ENCODE peak calls at places on chromosome 15, in six cellular contexts. W is heart left ventricle, M is tibial artery, T is K562, I is OCI-LY7, O is endothelial cell of umbilical vein. X is an unnamed sample.

GRCh38 chr15:70517194-70517590 is 246.2 kb downstream of the UACA start:
- DNase-seq in W (no peak), M (no peak), T (no peak), I (no peak), O (no peak), X (no peak)

GRCh38 chr15:94576889-94577533 is 345.6 kb downstream of the MCTP2 start:
- DNase-seq in W (no peak), M (no peak), T (peak; percentile 52), I (peak; percentile 64), O (peak; percentile 28), X (no peak)

GRCh38 chr15:28082891-28083688 is 16.0 kb downstream of the OCA2 start:
- DNase-seq in W (no peak), M (no peak), T (no peak), I (no peak), O (no peak), X (no peak)

GRCh38 chr15:88246666-88247446 is 9.7 kb downstream of the NTRK3 start:
- DNase-seq in W (peak; percentile 80), M (peak; percentile 88), T (peak; percentile 81), I (peak; percentile 79), O (peak; percentile 50), X (no peak)

GRCh38 chr15:39629376-39629775 is 48.5 kb downstream of the THBS1 start:
- DNase-seq in W (no peak), M (no peak), T (no peak), I (no peak), O (peak; percentile 88), X (no peak)

GRCh38 chr15:101500865-101501551 is 11.5 kb upstream of the PCSK6 start:
- DNase-seq in W (peak; percentile 35), M (no peak), T (no peak), I (no peak), O (no peak), X (no peak)

GRCh38 chr15:69934607-69935006 is 163.1 kb downstream of the TLE3 start:
- DNase-seq in W (no peak), M (peak; percentile 10), T (no peak), I (no peak), O (no peak), X (no peak)

GRCh38 chr15:70704731-70705130 is 58.6 kb downstream of the UACA start:
- DNase-seq in W (no peak), M (no peak), T (no peak), I (no peak), O (no peak), X (no peak)

GRCh38 chr15:85582076-85582718 is 201.8 kb downstream of the AKAP13 start:
- DNase-seq in W (no peak), M (no peak), T (no peak), I (peak; percentile 22), O (peak; percentile 80), X (no peak)

GRCh38 chr15:60043744-60044435 is 39.8 kb downstream of the FOXB1 start:
- DNase-seq in W (no peak), M (no peak), T (no peak), I (no peak), O (no peak), X (no peak)

GRCh38 chr15:78979456-78980320 is 34.8 kb upstream of the CTSH start:
- DNase-seq in W (peak; percentile 61), M (no peak), T (peak; percentile 73), I (peak; percentile 71), O (peak; percentile 60), X (no peak)

GRCh38 chr15:84968301-84968700 is 13.4 kb upstream of the PDE8A start:
- DNase-seq in W (no peak), M (no peak), T (no peak), I (no peak), O (no peak), X (no peak)

GRCh38 chr15:35912196-35912595 is 366.2 kb upstream of the DPH6 start:
- DNase-seq in W (no peak), M (no peak), T (no peak), I (no peak), O (peak; percentile 31), X (no peak)

GRCh38 chr15:74362482-74362881 is 5.0 kb downstream of the CYP11A1 start:
- DNase-seq in W (no peak), M (no peak), T (no peak), I (no peak), O (no peak), X (no peak)

GRCh38 chr15:73366766-73367623 is 1.8 kb downstream of the HCN4 start:
- DNase-seq in W (peak; percentile 57), M (no peak), T (no peak), I (no peak), O (no peak), X (no peak)

GRCh38 chr15:69092159-69092558 is 68.3 kb upstream of the GLCE start:
- DNase-seq in W (no peak), M (no peak), T (no peak), I (no peak), O (peak; percentile 77), X (no peak)

GRCh38 chr15:82677720-82678323 is 30.7 kb upstream of the CPEB1 start:
- DNase-seq in W (no peak), M (peak; percentile 17), T (peak; percentile 34), I (no peak), O (no peak), X (no peak)

GRCh38 chr15:80343610-80344009 is 60.6 kb upstream of the ARNT2 start:
- DNase-seq in W (peak; percentile 87), M (no peak), T (no peak), I (no peak), O (no peak), X (no peak)

GRCh38 chr15:90482124-90483011 is 47.4 kb upstream of the CRTC3 start:
- DNase-seq in W (no peak), M (no peak), T (peak; percentile 19), I (peak; percentile 60), O (peak; percentile 78), X (peak; percentile 18)

GRCh38 chr15:74220475-74221248 is 15.5 kb upstream of the CCDC33 start:
- DNase-seq in W (no peak), M (no peak), T (no peak), I (no peak), O (no peak), X (no peak)

GRCh38 chr15:84840741-84841429 is 23.7 kb downstream of the ALPK3 start:
- DNase-seq in W (peak; percentile 91), M (peak; percentile 95), T (no peak), I (no peak), O (peak; percentile 28), X (peak; percentile 19)

GRCh38 chr15:23566070-23567050 is 886 bp downstream of the MKRN3 start:
- DNase-seq in W (no peak), M (no peak), T (peak; percentile 60), I (no peak), O (peak; percentile 13), X (no peak)

GRCh38 chr15:85761635-85762034 is 33.1 kb downstream of the KLHL25 start:
- DNase-seq in W (no peak), M (no peak), T (no peak), I (no peak), O (no peak), X (no peak)

GRCh38 chr15:69060041-69060481 is 45.6 kb downstream of the NOX5 start:
- DNase-seq in W (peak; percentile 86), M (no peak), T (no peak), I (no peak), O (no peak), X (no peak)

GRCh38 chr15:52085289-52085688 is 27.3 kb downstream of the BCL2L10 start:
- DNase-seq in W (no peak), M (no peak), T (no peak), I (no peak), O (peak; percentile 27), X (no peak)

GRCh38 chr15:73777741-73778140 is 24.6 kb upstream of the INSYN1 start:
- DNase-seq in W (no peak), M (no peak), T (no peak), I (no peak), O (no peak), X (no peak)

GRCh38 chr15:89740137-89740536 is 10.9 kb downstream of the MESP1 start:
- DNase-seq in W (no peak), M (no peak), T (peak; percentile 77), I (peak; percentile 79), O (peak; percentile 86), X (peak; percentile 14)

GRCh38 chr15:69143756-69144436 is 16.5 kb upstream of the GLCE start:
- DNase-seq in W (no peak), M (no peak), T (no peak), I (no peak), O (no peak), X (no peak)

GRCh38 chr15:77627581-77627980 is 5.1 kb downstream of the LINGO1 start:
- DNase-seq in W (no peak), M (no peak), T (no peak), I (no peak), O (no peak), X (no peak)
- H3K4me3 ChIP-seq in W (no peak overlapping the region), M (no peak overlapping the region), T (no peak overlapping the region), I (no peak overlapping the region), O (no peak overlapping the region), X (no peak overlapping the region)

GRCh38 chr15:37794947-37795346 is 139.5 kb upstream of the TMCO5A start:
- DNase-seq in W (no peak), M (no peak), T (no peak), I (no peak), O (no peak), X (no peak)

GRCh38 chr15:37791693-37792092 is 142.7 kb upstream of the TMCO5A start:
- DNase-seq in W (no peak), M (no peak), T (no peak), I (no peak), O (peak; percentile 18), X (no peak)

GRCh38 chr15:37789881-37790280 is 144.6 kb upstream of the TMCO5A start:
- DNase-seq in W (no peak), M (no peak), T (no peak), I (no peak), O (peak; percentile 43), X (peak; percentile 26)

GRCh38 chr15:37792351-37792750 is 142.1 kb upstream of the TMCO5A start:
- DNase-seq in W (no peak), M (no peak), T (no peak), I (no peak), O (no peak), X (no peak)

DNA sequence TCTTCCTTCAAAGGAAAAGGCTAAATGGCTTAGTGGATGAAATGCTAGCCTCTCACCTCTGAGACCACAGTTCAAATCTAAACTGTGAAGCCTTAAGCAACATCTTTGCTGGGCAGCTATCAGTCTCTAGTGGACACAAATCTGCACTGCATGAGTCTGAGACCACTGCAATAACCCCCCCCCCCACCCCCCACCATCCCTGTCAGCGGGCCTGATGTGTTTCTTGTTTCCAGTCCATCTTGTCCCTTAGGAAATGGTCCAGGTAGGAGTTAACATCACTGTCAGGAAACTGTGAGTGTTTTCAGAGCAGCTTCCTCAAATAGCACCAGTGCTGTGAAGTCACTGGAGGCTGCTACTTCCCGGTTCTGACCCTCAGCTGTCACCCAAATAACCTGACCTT is 140.6 kb upstream of the TMCO5A start:
- DNase-seq in W (no peak), M (no peak), T (no peak), I (no peak), O (peak; percentile 4), X (no peak)
- TF ChIP-seq CTCF in W (no peak), M (no peak), T (no peak), I (no peak), O (peak; percentile 16), X (no peak)

GRCh38 chr15:50876260-50876988 is 32.1 kb upstream of the AP4E1 start:
- DNase-seq in W (no peak), M (no peak), T (no peak), I (no peak), O (no peak), X (no peak)
- H3K4me3 ChIP-seq in W (peak overlapping the region; percentile 48), M (peak overlapping the region; percentile 40), T (no peak overlapping the region), I (peak overlapping the region; percentile 48), O (peak overlapping the region; percentile 45), X (peak overlapping the region; percentile 32)

GRCh38 chr15:63915888-63916731 is 82.4 kb upstream of the HERC1 start:
- DNase-seq in W (no peak), M (peak; percentile 40), T (peak; percentile 43), I (no peak), O (peak; percentile 78), X (no peak)
- TF ChIP-seq CTCF in W (peak; percentile 9), M (peak; percentile 38), T (peak; percentile 45), I (no peak), O (peak; percentile 67), X (peak; percentile 62)

GRCh38 chr15:98668566-98669308 is 20.4 kb downstream of the IGF1R start:
- DNase-seq in W (no peak), M (no peak), T (no peak), I (no peak), O (peak; percentile 75), X (no peak)
- H3K4me3 ChIP-seq in W (no peak overlapping the region), M (no peak overlapping the region), T (no peak overlapping the region), I (no peak overlapping the region), O (no peak overlapping the region), X (no peak overlapping the region)